ENCODE peak calls at places on chromosome 5, in five cellular contexts. One of them, this sample, is unnamed.

GRCh38 chr5:104048231-104048630 is 485.6 kb upstream of the NUDT12 start:
- DNase-seq in erythroblast: no peak
- DNase-seq in CD4-positive, alpha-beta T cell: no peak
- DNase-seq in fibroblast of mammary gland: no peak
- DNase-seq in RWPE1: no peak
- DNase-seq in this sample: no peak

GRCh38 chr5:123505633-123506032 is 6.3 kb upstream of the CSNK1G3 start:
- DNase-seq in fibroblast of mammary gland: no peak
- DNase-seq in RWPE1: no peak
- DNase-seq in erythroblast: no peak
- DNase-seq in CD4-positive, alpha-beta T cell: no peak
- DNase-seq in this sample: no peak

GRCh38 chr5:139422307-139422893 is 16.9 kb downstream of the DNAJC18 start:
- DNase-seq in CD4-positive, alpha-beta T cell: no peak
- DNase-seq in RWPE1: peak
- DNase-seq in fibroblast of mammary gland: peak
- DNase-seq in erythroblast: peak
- DNase-seq in this sample: no peak

GRCh38 chr5:112036206-112036605 is 279.2 kb upstream of the NREP start:
- DNase-seq in erythroblast: no peak
- DNase-seq in RWPE1: no peak
- DNase-seq in fibroblast of mammary gland: no peak
- DNase-seq in CD4-positive, alpha-beta T cell: no peak
- DNase-seq in this sample: no peak

GRCh38 chr5:2260211-2260985 is 377.7 kb upstream of the IRX4 start:
- DNase-seq in fibroblast of mammary gland: no peak
- DNase-seq in erythroblast: no peak
- DNase-seq in RWPE1: no peak
- DNase-seq in CD4-positive, alpha-beta T cell: no peak
- DNase-seq in this sample: peak

GRCh38 chr5:92424785-92425426 is 1041.8 kb upstream of the ARRDC3 start:
- DNase-seq in fibroblast of mammary gland: no peak
- DNase-seq in RWPE1: no peak
- DNase-seq in CD4-positive, alpha-beta T cell: no peak
- DNase-seq in erythroblast: no peak
- DNase-seq in this sample: no peak

GRCh38 chr5:143760755-143761154 is 51.2 kb upstream of the HMHB1 start:
- DNase-seq in CD4-positive, alpha-beta T cell: no peak
- DNase-seq in RWPE1: no peak
- DNase-seq in erythroblast: no peak
- DNase-seq in fibroblast of mammary gland: no peak
- DNase-seq in this sample: no peak

GRCh38 chr5:20683241-20683940 is 695.4 kb upstream of the CDH18 start:
- DNase-seq in CD4-positive, alpha-beta T cell: no peak
- DNase-seq in fibroblast of mammary gland: no peak
- DNase-seq in RWPE1: no peak
- DNase-seq in erythroblast: no peak
- DNase-seq in this sample: no peak

GRCh38 chr5:4674176-4674575 is 466.0 kb upstream of the ADAMTS16 start:
- DNase-seq in erythroblast: no peak
- DNase-seq in RWPE1: no peak
- DNase-seq in CD4-positive, alpha-beta T cell: no peak
- DNase-seq in fibroblast of mammary gland: no peak
- DNase-seq in this sample: no peak

GRCh38 chr5:1687301-1687970 is 112.2 kb downstream of the MRPL36 start:
- DNase-seq in RWPE1: no peak
- DNase-seq in CD4-positive, alpha-beta T cell: no peak
- DNase-seq in fibroblast of mammary gland: no peak
- DNase-seq in erythroblast: no peak
- DNase-seq in this sample: no peak

GRCh38 chr5:108607421-108607820 is 140.3 kb upstream of the FER start:
- DNase-seq in CD4-positive, alpha-beta T cell: no peak
- DNase-seq in erythroblast: no peak
- DNase-seq in RWPE1: no peak
- DNase-seq in fibroblast of mammary gland: no peak
- DNase-seq in this sample: no peak

GRCh38 chr5:144778546-144778945 is 607.9 kb downstream of the KCTD16 start:
- DNase-seq in CD4-positive, alpha-beta T cell: no peak
- DNase-seq in fibroblast of mammary gland: peak
- DNase-seq in erythroblast: no peak
- DNase-seq in RWPE1: no peak
- DNase-seq in this sample: no peak

GRCh38 chr5:146731909-146732659 is 146.5 kb downstream of the PPP2R2B start:
- DNase-seq in CD4-positive, alpha-beta T cell: no peak
- DNase-seq in erythroblast: no peak
- DNase-seq in RWPE1: peak
- DNase-seq in fibroblast of mammary gland: peak
- DNase-seq in this sample: no peak

GRCh38 chr5:96881511-96882115 is 5.3 kb downstream of the ERAP2 start:
- DNase-seq in erythroblast: peak
- DNase-seq in RWPE1: peak
- DNase-seq in CD4-positive, alpha-beta T cell: no peak
- DNase-seq in fibroblast of mammary gland: peak
- DNase-seq in this sample: no peak

GRCh38 chr5:149605354-149605997 is 24.2 kb downstream of the ARHGEF37 start:
- DNase-seq in RWPE1: no peak
- DNase-seq in erythroblast: peak
- DNase-seq in fibroblast of mammary gland: no peak
- DNase-seq in CD4-positive, alpha-beta T cell: no peak
- DNase-seq in this sample: no peak

GRCh38 chr5:53350408-53350807 is 130.0 kb upstream of the FST start:
- DNase-seq in CD4-positive, alpha-beta T cell: no peak
- DNase-seq in RWPE1: no peak
- DNase-seq in fibroblast of mammary gland: no peak
- DNase-seq in erythroblast: no peak
- DNase-seq in this sample: no peak

GRCh38 chr5:143696920-143697319 is 115.0 kb upstream of the HMHB1 start:
- DNase-seq in CD4-positive, alpha-beta T cell: no peak
- DNase-seq in erythroblast: no peak
- DNase-seq in RWPE1: peak
- DNase-seq in fibroblast of mammary gland: no peak
- DNase-seq in this sample: no peak

GRCh38 chr5:5591567-5591966 is 169.1 kb downstream of the ICE1 start:
- DNase-seq in erythroblast: no peak
- DNase-seq in fibroblast of mammary gland: no peak
- DNase-seq in CD4-positive, alpha-beta T cell: no peak
- DNase-seq in RWPE1: no peak
- DNase-seq in this sample: no peak

GRCh38 chr5:76544268-76544926 is 78.8 kb downstream of the F2RL2 start:
- DNase-seq in CD4-positive, alpha-beta T cell: peak
- DNase-seq in fibroblast of mammary gland: peak
- DNase-seq in erythroblast: peak
- DNase-seq in RWPE1: peak
- DNase-seq in this sample: no peak

GRCh38 chr5:32777733-32778132 is 66.6 kb downstream of the NPR3 start:
- DNase-seq in fibroblast of mammary gland: peak
- DNase-seq in CD4-positive, alpha-beta T cell: no peak
- DNase-seq in erythroblast: no peak
- DNase-seq in RWPE1: no peak
- DNase-seq in this sample: no peak

GRCh38 chr5:39561421-39561820 is 136.6 kb upstream of the DAB2 start:
- DNase-seq in erythroblast: no peak
- DNase-seq in RWPE1: no peak
- DNase-seq in fibroblast of mammary gland: no peak
- DNase-seq in CD4-positive, alpha-beta T cell: no peak
- DNase-seq in this sample: no peak

GRCh38 chr5:73019766-73020165 is 63.9 kb downstream of the FCHO2 start:
- DNase-seq in CD4-positive, alpha-beta T cell: no peak
- DNase-seq in fibroblast of mammary gland: no peak
- DNase-seq in erythroblast: no peak
- DNase-seq in RWPE1: no peak
- DNase-seq in this sample: no peak

GRCh38 chr5:68656936-68657857 is 436.6 kb upstream of the SLC30A5 start:
- DNase-seq in fibroblast of mammary gland: peak
- DNase-seq in RWPE1: peak
- DNase-seq in erythroblast: no peak
- DNase-seq in CD4-positive, alpha-beta T cell: no peak
- DNase-seq in this sample: no peak

GRCh38 chr5:60295423-60295822 is 401.9 kb upstream of the PDE4D start:
- DNase-seq in erythroblast: peak
- DNase-seq in fibroblast of mammary gland: peak
- DNase-seq in RWPE1: no peak
- DNase-seq in CD4-positive, alpha-beta T cell: no peak
- DNase-seq in this sample: no peak

GRCh38 chr5:33766023-33766422 is 125.8 kb downstream of the ADAMTS12 start:
- DNase-seq in CD4-positive, alpha-beta T cell: no peak
- DNase-seq in fibroblast of mammary gland: no peak
- DNase-seq in erythroblast: no peak
- DNase-seq in RWPE1: no peak
- DNase-seq in this sample: no peak

GRCh38 chr5:177300236-177300880 is 3.2 kb downstream of the RAB24 start:
- DNase-seq in fibroblast of mammary gland: peak
- DNase-seq in RWPE1: peak
- DNase-seq in erythroblast: peak
- DNase-seq in CD4-positive, alpha-beta T cell: no peak
- DNase-seq in this sample: no peak

GRCh38 chr5:104569621-104570020 is 1007.0 kb upstream of the NUDT12 start:
- DNase-seq in erythroblast: no peak
- DNase-seq in RWPE1: no peak
- DNase-seq in fibroblast of mammary gland: no peak
- DNase-seq in CD4-positive, alpha-beta T cell: no peak
- DNase-seq in this sample: no peak

GRCh38 chr5:179607449-179607931 is 16.0 kb downstream of the HNRNPH1 start:
- DNase-seq in erythroblast: no peak
- DNase-seq in CD4-positive, alpha-beta T cell: peak
- DNase-seq in fibroblast of mammary gland: peak
- DNase-seq in RWPE1: no peak
- DNase-seq in this sample: no peak

GRCh38 chr5:115170924-115171510 is 1.3 kb upstream of the TRIM36 start:
- DNase-seq in RWPE1: no peak
- DNase-seq in fibroblast of mammary gland: no peak
- DNase-seq in erythroblast: no peak
- DNase-seq in CD4-positive, alpha-beta T cell: no peak
- DNase-seq in this sample: no peak

GRCh38 chr5:30051976-30052375 is 1141.5 kb upstream of the CDH6 start:
- DNase-seq in erythroblast: no peak
- DNase-seq in RWPE1: no peak
- DNase-seq in CD4-positive, alpha-beta T cell: no peak
- DNase-seq in fibroblast of mammary gland: no peak
- DNase-seq in this sample: no peak

GRCh38 chr5:61000887-61001286 is 55.9 kb downstream of the NDUFAF2 start:
- DNase-seq in fibroblast of mammary gland: peak
- DNase-seq in CD4-positive, alpha-beta T cell: no peak
- DNase-seq in erythroblast: no peak
- DNase-seq in RWPE1: no peak
- DNase-seq in this sample: no peak

GRCh38 chr5:50667653-50668403 is 1.4 kb downstream of the PARP8 start:
- DNase-seq in fibroblast of mammary gland: peak
- DNase-seq in RWPE1: peak
- DNase-seq in CD4-positive, alpha-beta T cell: peak
- DNase-seq in erythroblast: peak
- DNase-seq in this sample: no peak

GRCh38 chr5:143056792-143057579 is 286.8 kb downstream of the ARHGAP26 start:
- DNase-seq in fibroblast of mammary gland: no peak
- DNase-seq in erythroblast: no peak
- DNase-seq in CD4-positive, alpha-beta T cell: no peak
- DNase-seq in RWPE1: no peak
- DNase-seq in this sample: no peak

GRCh38 chr5:140141241-140141640 is 15.5 kb downstream of the IGIP start:
- DNase-seq in RWPE1: no peak
- DNase-seq in erythroblast: no peak
- DNase-seq in CD4-positive, alpha-beta T cell: no peak
- DNase-seq in fibroblast of mammary gland: peak
- DNase-seq in this sample: no peak

GRCh38 chr5:59548807-59549357 is 344.6 kb downstream of the PDE4D start:
- DNase-seq in RWPE1: peak
- DNase-seq in erythroblast: no peak
- DNase-seq in CD4-positive, alpha-beta T cell: no peak
- DNase-seq in fibroblast of mammary gland: no peak
- DNase-seq in this sample: no peak

GRCh38 chr5:124343451-124343867 is 403.0 kb downstream of the ZNF608 start:
- DNase-seq in CD4-positive, alpha-beta T cell: no peak
- DNase-seq in erythroblast: no peak
- DNase-seq in fibroblast of mammary gland: peak
- DNase-seq in RWPE1: no peak
- DNase-seq in this sample: no peak

GRCh38 chr5:125717209-125717608 is 706.0 kb upstream of the GRAMD2B start:
- DNase-seq in RWPE1: no peak
- DNase-seq in erythroblast: no peak
- DNase-seq in CD4-positive, alpha-beta T cell: no peak
- DNase-seq in fibroblast of mammary gland: peak
- DNase-seq in this sample: no peak

GRCh38 chr5:142143878-142144277 is 35.3 kb downstream of the NDFIP1 start:
- DNase-seq in fibroblast of mammary gland: peak
- DNase-seq in CD4-positive, alpha-beta T cell: no peak
- DNase-seq in RWPE1: peak
- DNase-seq in erythroblast: peak
- DNase-seq in this sample: no peak

GRCh38 chr5:11904270-11904906 is at the start of gene CTNND2:
- DNase-seq in CD4-positive, alpha-beta T cell: no peak
- DNase-seq in fibroblast of mammary gland: no peak
- DNase-seq in erythroblast: no peak
- DNase-seq in RWPE1: peak
- DNase-seq in this sample: no peak

GRCh38 chr5:10266839-10267238 is 16.8 kb downstream of the CCT5 start:
- DNase-seq in RWPE1: no peak
- DNase-seq in CD4-positive, alpha-beta T cell: no peak
- DNase-seq in fibroblast of mammary gland: no peak
- DNase-seq in erythroblast: peak
- DNase-seq in this sample: no peak